ENCODE peak calls at places on chromosomes 7 and 10, in four cellular contexts. B is endothelial cell of umbilical vein, Z is esophagus muscularis mucosa, W is sigmoid colon. G is an unnamed sample. For H3K4me1, the result is how much of the 10 kb centered on the place peaks cover.

GRCh38 chr7:55019329-55019690 is 493 bp downstream of the EGFR start:
- DNase-seq in B (peak), Z (peak), W (peak), G (no peak)

GRCh38 chr7:105210721-105211205 is 178.0 kb downstream of the SRPK2 start:
- DNase-seq in B (peak), Z (no peak), W (no peak), G (no peak)

GRCh38 chr10:13349776-13350274 is 1.7 kb upstream of the SEPHS1 start:
- DNase-seq in B (peak), Z (no peak), W (peak), G (peak)

GRCh38 chr7:80324032-80324431 is 187.8 kb downstream of the GNAT3 start:
- DNase-seq in B (peak), Z (no peak), W (no peak), G (no peak)

GRCh38 chr7:98968621-98969020 is 90.3 kb downstream of the TRRAP start:
- DNase-seq in B (no peak), Z (no peak), W (no peak), G (peak)

GRCh38 chr10:128927389-128927788 is 539.7 kb upstream of the MGMT start:
- DNase-seq in B (no peak), Z (no peak), W (no peak), G (no peak)

GRCh38 chr10:88386878-88387773 is 196.0 kb downstream of the RNLS start:
- DNase-seq in B (peak), Z (no peak), W (peak), G (no peak)

GRCh38 chr7:80748302-80749042 is 110.0 kb downstream of the CD36 start:
- DNase-seq in B (peak), Z (no peak), W (no peak), G (no peak)

GRCh38 chr7:105439174-105439893 is 50.6 kb upstream of the SRPK2 start:
- DNase-seq in B (peak), Z (no peak), W (no peak), G (no peak)

GRCh38 chr7:85716353-85716752 is 529.5 kb upstream of the SEMA3D start:
- DNase-seq in B (no peak), Z (no peak), W (no peak), G (no peak)

GRCh38 chr10:43623351-43623750 is 17.1 kb downstream of the ZNF485 start:
- DNase-seq in B (peak), Z (no peak), W (no peak), G (no peak)

GRCh38 chr7:128398016-128398840 is 11.6 kb downstream of the IMPDH1 start:
- DNase-seq in B (peak), Z (no peak), W (peak), G (no peak)

GRCh38 chr10:113891476-113891875 is 37.0 kb downstream of the NHLRC2 start:
- DNase-seq in B (no peak), Z (no peak), W (no peak), G (no peak)

GRCh38 chr10:24617771-24618396 is 105.8 kb downstream of the ARHGAP21 start:
- DNase-seq in B (peak), Z (no peak), W (peak), G (no peak)

GRCh38 chr10:78212134-78212785 is 178.6 kb downstream of the RPS24 start:
- DNase-seq in B (no peak), Z (no peak), W (peak), G (no peak)

GRCh38 chr7:27162930-27163775 is 2.2 kb downstream of the HOXA9 start:
- DNase-seq in B (no peak), Z (no peak), W (peak), G (no peak)

GRCh38 chr10:79084012-79084971 is 15.5 kb downstream of the ZMIZ1 start:
- DNase-seq in B (peak), Z (peak), W (peak), G (peak)

GRCh38 chr7:69615696-69616095 is 17.4 kb downstream of the AUTS2 start:
- DNase-seq in B (no peak), Z (no peak), W (no peak), G (no peak)

GRCh38 chr10:16995867-16996529 is 133.6 kb downstream of the CUBN start:
- DNase-seq in B (peak), Z (no peak), W (no peak), G (no peak)

GRCh38 chr10:121994429-121994881 is 5.5 kb downstream of the TACC2 start:
- DNase-seq in B (no peak), Z (no peak), W (peak), G (no peak)

GRCh38 chr7:40276061-40276460 is 141.3 kb downstream of the SUGCT start:
- DNase-seq in B (no peak), Z (no peak), W (no peak), G (no peak)

GRCh38 chr7:4809091-4809591 is 33.7 kb downstream of the AP5Z1 start:
- DNase-seq in B (no peak), Z (no peak), W (peak), G (no peak)

GRCh38 chr7:5696346-5697100 is 84.9 kb downstream of the RNF216 start:
- DNase-seq in B (no peak), Z (no peak), W (peak), G (no peak)

GRCh38 chr10:97129666-97130065 is 56.1 kb downstream of the SLIT1 start:
- DNase-seq in B (no peak), Z (no peak), W (no peak), G (peak)

GRCh38 chr7:151058766-151059361 is 525 bp upstream of the SLC4A2 start:
- DNase-seq in B (peak), Z (no peak), W (no peak), G (peak)

GRCh38 chr7:102095933-102096332 is 190.7 kb upstream of the SH2B2 start:
- DNase-seq in B (no peak), Z (peak), W (no peak), G (no peak)

GRCh38 chr7:93307131-93307660 is 75.0 kb downstream of the VPS50 start:
- DNase-seq in B (no peak), Z (no peak), W (no peak), G (no peak)

DNA sequence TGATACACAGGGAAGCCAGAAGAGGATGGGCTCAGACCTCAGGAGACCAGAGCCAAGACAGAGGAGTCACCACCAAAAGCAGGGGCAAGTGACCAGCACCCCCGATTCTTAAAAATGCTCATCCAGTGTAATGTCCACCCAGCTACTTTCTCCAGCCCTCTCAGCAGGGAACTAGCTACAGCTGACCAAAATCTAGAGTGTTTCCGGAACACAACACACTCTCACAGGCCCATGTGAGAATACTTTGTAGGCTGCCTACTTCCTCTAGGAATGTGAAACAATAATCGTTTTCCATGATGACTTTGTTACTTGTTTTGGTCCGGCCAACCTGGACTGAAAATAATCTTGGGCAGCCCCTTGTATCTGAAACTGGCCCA is 14.5 kb downstream of the PSAP start:
- DNase-seq in B (peak), Z (no peak), W (no peak), G (no peak)
- H3K4me1 ChIP-seq in B (under half), Z (half or more), W (under half), G (half or more)

GRCh38 chr10:86730227-86730626 is 26.2 kb upstream of the BMPR1A start:
- DNase-seq in B (no peak), Z (no peak), W (peak), G (no peak)
- TF ChIP-seq POLR2AphosphoS5 in B (no peak), Z (peak), W (peak), G (no peak)

GRCh38 chr7:131605280-131605878 is 49.0 kb upstream of the PODXL start:
- DNase-seq in B (no peak), Z (no peak), W (no peak), G (no peak)
- H3K4me1 ChIP-seq in B (under half), Z (under half), W (under half), G (under half)

DNA sequence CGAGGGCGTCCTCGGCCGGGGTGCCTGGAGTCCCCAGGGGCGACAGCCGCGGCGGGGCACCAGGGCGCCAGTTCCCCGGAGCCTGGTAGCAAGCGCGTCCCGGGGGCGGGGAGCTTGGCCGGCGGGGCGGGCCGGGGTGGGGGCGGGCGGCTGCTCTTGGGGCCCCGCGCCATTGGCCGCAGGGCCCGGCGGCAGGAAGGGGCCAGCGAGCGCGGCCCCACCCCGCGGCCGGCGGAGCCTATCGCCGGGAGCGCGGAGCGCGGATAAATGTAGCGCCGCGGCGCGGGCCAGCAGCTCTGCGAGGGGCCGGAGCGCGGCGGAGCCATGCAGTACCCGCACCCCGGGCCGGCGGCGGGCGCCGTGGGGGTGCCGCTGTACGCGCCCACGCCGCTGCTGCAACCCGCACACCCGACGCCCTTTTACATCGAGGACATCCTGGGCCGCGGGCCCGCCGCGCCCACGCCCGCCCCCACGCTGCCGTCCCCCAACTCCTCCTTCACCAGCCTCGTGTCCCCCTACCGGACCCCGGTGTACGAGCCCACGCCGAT is at the start of gene HHEX:
- DNase-seq in B (peak), Z (peak), W (peak), G (peak)
- TF ChIP-seq POLR2AphosphoS5 in B (peak), Z (peak), W (peak), G (peak)

GRCh38 chr10:110574420-110574819 is 6.9 kb downstream of the SMC3 start:
- DNase-seq in B (no peak), Z (no peak), W (no peak), G (no peak)

GRCh38 chr10:110571093-110571743 is 3.7 kb downstream of the SMC3 start:
- DNase-seq in B (no peak), Z (no peak), W (no peak), G (no peak)

GRCh38 chr10:110569736-110570135 is 2.2 kb downstream of the SMC3 start:
- DNase-seq in B (no peak), Z (no peak), W (no peak), G (no peak)

GRCh38 chr10:110576220-110576619 is 8.7 kb downstream of the SMC3 start:
- DNase-seq in B (peak), Z (no peak), W (no peak), G (no peak)

DNA sequence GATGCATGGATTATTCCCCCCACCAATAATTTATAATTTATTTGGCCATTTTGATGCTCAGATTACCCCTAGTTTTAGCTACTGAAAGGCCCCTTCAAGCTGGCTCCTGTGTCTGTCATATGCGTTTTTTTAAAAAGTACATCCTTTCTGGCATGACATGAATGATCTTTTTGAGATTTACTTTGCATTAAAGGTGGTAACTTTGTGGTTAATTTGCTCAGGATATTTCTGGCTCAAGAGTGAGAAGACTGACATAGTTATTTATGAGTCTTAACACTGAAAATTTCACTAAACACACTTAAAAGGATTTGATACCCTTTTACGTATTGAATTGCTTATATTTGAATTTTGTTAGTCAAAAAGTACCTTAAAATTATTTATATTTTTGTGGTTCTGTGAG is 5.4 kb downstream of the SMC3 start:
- DNase-seq in B (no peak), Z (no peak), W (no peak), G (no peak)
- H3K4me1 ChIP-seq in B (under half), Z (under half), W (under half), G (half or more)

DNA sequence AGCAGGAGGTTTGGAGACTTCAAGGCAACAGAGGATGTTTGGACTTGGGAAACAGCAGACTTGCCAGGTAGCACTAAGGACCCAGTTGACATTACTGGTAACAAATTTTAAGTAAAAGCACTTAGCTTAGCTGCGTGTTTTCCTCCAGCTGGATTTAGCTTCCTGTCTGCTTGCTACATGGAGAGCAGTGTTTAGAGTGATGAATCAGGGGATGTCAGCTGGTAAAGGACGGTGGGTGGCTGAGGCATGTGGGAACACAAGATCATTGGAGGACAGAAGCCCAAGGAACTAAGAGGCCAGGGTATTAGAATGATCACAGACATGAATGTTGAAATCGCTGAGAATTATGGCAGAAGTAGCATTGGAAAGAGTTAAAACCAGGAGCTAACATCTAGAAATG is 34.2 kb downstream of the CALD1 start:
- DNase-seq in B (peak), Z (no peak), W (no peak), G (no peak)
- TF ChIP-seq POLR2AphosphoS5 in B (no peak), Z (peak), W (no peak), G (no peak)

GRCh38 chr10:3874988-3875841 is 90.2 kb upstream of the KLF6 start:
- DNase-seq in B (no peak), Z (no peak), W (no peak), G (no peak)

GRCh38 chr10:3879073-3879472 is 94.1 kb upstream of the KLF6 start:
- DNase-seq in B (no peak), Z (no peak), W (no peak), G (no peak)

GRCh38 chr10:3875842-3876235 is 90.8 kb upstream of the KLF6 start:
- DNase-seq in B (no peak), Z (no peak), W (no peak), G (no peak)

GRCh38 chr10:3877092-3878000 is 92.3 kb upstream of the KLF6 start:
- DNase-seq in B (peak), Z (no peak), W (no peak), G (no peak)

DNA sequence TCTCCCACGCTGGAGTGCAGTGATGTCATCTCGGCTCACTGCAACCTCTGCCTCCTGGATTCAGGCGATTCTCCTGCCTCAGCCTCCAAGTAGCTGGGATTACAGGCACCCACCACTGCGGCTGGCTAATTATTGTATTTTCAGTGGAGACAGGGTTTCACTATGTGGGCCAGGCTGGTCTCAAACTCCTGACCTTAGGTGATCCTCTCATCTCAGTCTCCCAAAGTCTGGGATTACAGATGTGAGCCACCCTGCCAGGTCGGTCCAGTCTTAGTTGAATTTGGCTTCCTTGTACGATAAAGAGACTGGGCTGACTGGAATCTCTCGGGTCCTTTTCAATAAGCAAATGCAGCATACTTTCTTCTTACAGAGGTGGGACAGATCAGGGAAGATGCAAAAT is 91.6 kb upstream of the KLF6 start:
- DNase-seq in B (no peak), Z (no peak), W (no peak), G (no peak)
- H3K4me1 ChIP-seq in B (under half), Z (under half), W (under half), G (under half)

GRCh38 chr7:116708861-116709260 is 36.9 kb downstream of the MET start:
- DNase-seq in B (no peak), Z (no peak), W (no peak), G (no peak)
- TF ChIP-seq POLR2AphosphoS5 in B (no peak), Z (no peak), W (no peak), G (no peak)

GRCh38 chr10:48659790-48660189 is 24.9 kb upstream of the WDFY4 start:
- DNase-seq in B (peak), Z (no peak), W (no peak), G (no peak)
- H3K4me1 ChIP-seq in B (under half), Z (under half), W (under half), G (under half)

G was measured in spleen.